ENCODE peak calls at places on chromosomes 4 and X, in nine cellular contexts. One of them, this sample, is unnamed.

GRCh38 chr4:150348079-150348478 is 233.9 kb upstream of the MAB21L2 start:
- DNase-seq in dorsolateral prefrontal cortex: no peak
- DNase-seq in NB4: peak
- DNase-seq in nephron progenitor cell: no peak
- DNase-seq in fibroblast of the aortic adventitia: peak
- DNase-seq in H9: no peak
- DNase-seq in B cell: no peak
- DNase-seq in cardiac fibroblast: peak
- DNase-seq in tibial nerve: no peak
- DNase-seq in this sample: no peak

GRCh38 chrX:40209951-40210617 is 112.3 kb upstream of the BCOR start:
- DNase-seq in dorsolateral prefrontal cortex: no peak
- DNase-seq in NB4: no peak
- DNase-seq in nephron progenitor cell: no peak
- DNase-seq in fibroblast of the aortic adventitia: peak
- DNase-seq in H9: no peak
- DNase-seq in B cell: no peak
- DNase-seq in cardiac fibroblast: peak
- DNase-seq in tibial nerve: no peak
- DNase-seq in this sample: no peak

GRCh38 chrX:41589634-41590270 is 99.0 kb upstream of the GPR34 start:
- DNase-seq in dorsolateral prefrontal cortex: no peak
- DNase-seq in NB4: no peak
- DNase-seq in nephron progenitor cell: no peak
- DNase-seq in fibroblast of the aortic adventitia: peak
- DNase-seq in H9: no peak
- DNase-seq in B cell: no peak
- DNase-seq in cardiac fibroblast: peak
- DNase-seq in tibial nerve: no peak
- DNase-seq in this sample: no peak

GRCh38 chrX:20224814-20225487 is 41.8 kb downstream of the RPS6KA3 start:
- DNase-seq in dorsolateral prefrontal cortex: no peak
- DNase-seq in NB4: no peak
- DNase-seq in nephron progenitor cell: no peak
- DNase-seq in fibroblast of the aortic adventitia: no peak
- DNase-seq in H9: no peak
- DNase-seq in B cell: no peak
- DNase-seq in cardiac fibroblast: peak
- DNase-seq in tibial nerve: no peak
- DNase-seq in this sample: no peak

GRCh38 chr4:16875487-16875886 is 23.0 kb downstream of the LDB2 start:
- DNase-seq in dorsolateral prefrontal cortex: no peak
- DNase-seq in NB4: peak
- DNase-seq in nephron progenitor cell: no peak
- DNase-seq in fibroblast of the aortic adventitia: peak
- DNase-seq in H9: no peak
- DNase-seq in B cell: no peak
- DNase-seq in cardiac fibroblast: peak
- DNase-seq in tibial nerve: no peak
- DNase-seq in this sample: no peak

GRCh38 chr4:338759-339097 is 1.1 kb downstream of the ZNF141 start:
- DNase-seq in dorsolateral prefrontal cortex: no peak
- DNase-seq in NB4: peak
- DNase-seq in nephron progenitor cell: no peak
- DNase-seq in fibroblast of the aortic adventitia: peak
- DNase-seq in H9: no peak
- DNase-seq in B cell: no peak
- DNase-seq in cardiac fibroblast: peak
- DNase-seq in tibial nerve: no peak
- DNase-seq in this sample: no peak

GRCh38 chrX:139203681-139204575 is 326.6 kb upstream of the F9 start:
- DNase-seq in dorsolateral prefrontal cortex: no peak
- DNase-seq in NB4: no peak
- DNase-seq in nephron progenitor cell: peak
- DNase-seq in fibroblast of the aortic adventitia: peak
- DNase-seq in H9: no peak
- DNase-seq in B cell: no peak
- DNase-seq in cardiac fibroblast: no peak
- DNase-seq in tibial nerve: no peak
- DNase-seq in this sample: peak

GRCh38 chr4:72326692-72327632 is 242.1 kb downstream of the ADAMTS3 start:
- DNase-seq in dorsolateral prefrontal cortex: no peak
- DNase-seq in NB4: peak
- DNase-seq in nephron progenitor cell: no peak
- DNase-seq in fibroblast of the aortic adventitia: peak
- DNase-seq in H9: no peak
- DNase-seq in B cell: no peak
- DNase-seq in cardiac fibroblast: peak
- DNase-seq in tibial nerve: no peak
- DNase-seq in this sample: no peak

GRCh38 chrX:19877431-19877830 is 10.0 kb downstream of the SH3KBP1 start:
- DNase-seq in dorsolateral prefrontal cortex: no peak
- DNase-seq in NB4: no peak
- DNase-seq in nephron progenitor cell: no peak
- DNase-seq in fibroblast of the aortic adventitia: no peak
- DNase-seq in H9: no peak
- DNase-seq in B cell: no peak
- DNase-seq in cardiac fibroblast: no peak
- DNase-seq in tibial nerve: no peak
- DNase-seq in this sample: no peak

GRCh38 chrX:18861436-18861950 is 122.4 kb downstream of the PHKA2 start:
- DNase-seq in dorsolateral prefrontal cortex: no peak
- DNase-seq in NB4: no peak
- DNase-seq in nephron progenitor cell: peak
- DNase-seq in fibroblast of the aortic adventitia: no peak
- DNase-seq in H9: no peak
- DNase-seq in B cell: no peak
- DNase-seq in cardiac fibroblast: no peak
- DNase-seq in tibial nerve: no peak
- DNase-seq in this sample: no peak

GRCh38 chrX:46634577-46634976 is 61.0 kb downstream of the CHST7 start:
- DNase-seq in dorsolateral prefrontal cortex: no peak
- DNase-seq in NB4: no peak
- DNase-seq in nephron progenitor cell: no peak
- DNase-seq in fibroblast of the aortic adventitia: no peak
- DNase-seq in H9: no peak
- DNase-seq in B cell: no peak
- DNase-seq in cardiac fibroblast: no peak
- DNase-seq in tibial nerve: no peak
- DNase-seq in this sample: no peak

DNA sequence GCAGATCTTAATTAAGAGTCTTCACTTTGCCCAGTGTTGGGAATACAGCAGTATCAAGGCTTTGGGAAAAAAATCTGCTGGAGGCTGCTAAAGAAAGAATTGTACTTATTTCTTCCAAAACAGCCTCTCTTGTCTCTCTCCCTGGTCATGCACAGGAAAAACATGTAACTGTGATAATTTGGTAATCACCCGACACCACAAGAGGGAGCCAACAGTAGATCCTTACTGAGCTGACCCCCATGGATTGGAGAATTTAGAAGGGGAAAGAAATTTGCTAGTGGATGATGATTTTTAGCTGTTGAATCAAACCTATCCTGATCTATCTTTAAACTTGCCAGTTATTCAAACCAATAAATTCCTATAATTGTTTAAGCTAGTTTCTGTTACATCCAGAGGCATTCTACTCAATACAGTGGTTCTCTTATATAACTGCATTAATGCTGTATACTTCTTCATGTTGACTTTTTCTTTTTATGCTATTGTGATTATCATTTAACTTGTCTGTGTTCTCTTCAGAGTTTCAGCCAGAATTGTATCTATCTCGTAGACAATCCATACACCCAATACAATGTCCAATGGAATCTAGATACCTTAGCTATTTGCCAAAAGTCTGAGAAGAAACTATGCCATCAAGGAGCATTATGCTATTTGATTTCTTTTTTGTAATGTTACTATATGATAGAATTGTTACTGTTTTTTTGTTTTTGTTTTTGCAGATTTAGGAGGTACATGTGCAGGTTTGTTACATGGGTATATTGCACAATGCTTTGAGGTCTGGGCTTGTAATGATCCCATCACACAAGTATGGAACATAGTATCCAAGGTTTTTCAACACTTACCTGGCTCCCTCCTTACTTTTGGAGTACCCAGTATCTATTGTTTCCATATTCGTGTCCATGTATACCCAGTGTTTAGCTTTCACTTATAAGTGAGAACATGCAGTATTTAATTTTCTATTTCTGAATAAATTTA is 31.3 kb upstream of the ARHGEF38 start:
- DNase-seq in dorsolateral prefrontal cortex: no peak
- DNase-seq in NB4: peak
- DNase-seq in nephron progenitor cell: peak
- DNase-seq in fibroblast of the aortic adventitia: peak
- DNase-seq in H9: no peak
- DNase-seq in B cell: no peak
- DNase-seq in cardiac fibroblast: peak
- DNase-seq in tibial nerve: peak
- DNase-seq in this sample: no peak
- TF ChIP-seq CTCF in dorsolateral prefrontal cortex: peak
- TF ChIP-seq CTCF in NB4: peak
- TF ChIP-seq CTCF in nephron progenitor cell: peak
- TF ChIP-seq CTCF in fibroblast of the aortic adventitia: peak
- TF ChIP-seq CTCF in H9: peak
- TF ChIP-seq CTCF in B cell: peak
- TF ChIP-seq CTCF in cardiac fibroblast: peak
- TF ChIP-seq CTCF in tibial nerve: peak
- TF ChIP-seq CTCF in this sample: peak

GRCh38 chr4:38902695-38903094 is 35.1 kb downstream of the FAM114A1 start:
- DNase-seq in dorsolateral prefrontal cortex: no peak
- DNase-seq in NB4: peak
- DNase-seq in nephron progenitor cell: no peak
- DNase-seq in fibroblast of the aortic adventitia: peak
- DNase-seq in H9: no peak
- DNase-seq in B cell: no peak
- DNase-seq in cardiac fibroblast: peak
- DNase-seq in tibial nerve: no peak
- DNase-seq in this sample: no peak
- TF ChIP-seq CTCF in dorsolateral prefrontal cortex: peak
- TF ChIP-seq CTCF in NB4: peak
- TF ChIP-seq CTCF in nephron progenitor cell: peak
- TF ChIP-seq CTCF in fibroblast of the aortic adventitia: peak
- TF ChIP-seq CTCF in H9: peak
- TF ChIP-seq CTCF in B cell: peak
- TF ChIP-seq CTCF in cardiac fibroblast: no peak
- TF ChIP-seq CTCF in tibial nerve: peak
- TF ChIP-seq CTCF in this sample: peak

GRCh38 chr4:94435874-94436273 is 15.9 kb upstream of the PDLIM5 start:
- DNase-seq in dorsolateral prefrontal cortex: no peak
- DNase-seq in NB4: no peak
- DNase-seq in nephron progenitor cell: no peak
- DNase-seq in fibroblast of the aortic adventitia: no peak
- DNase-seq in H9: no peak
- DNase-seq in B cell: no peak
- DNase-seq in cardiac fibroblast: no peak
- DNase-seq in tibial nerve: no peak
- DNase-seq in this sample: no peak

GRCh38 chr4:94442251-94442650 is 9.5 kb upstream of the PDLIM5 start:
- DNase-seq in dorsolateral prefrontal cortex: no peak
- DNase-seq in NB4: no peak
- DNase-seq in nephron progenitor cell: no peak
- DNase-seq in fibroblast of the aortic adventitia: no peak
- DNase-seq in H9: no peak
- DNase-seq in B cell: no peak
- DNase-seq in cardiac fibroblast: peak
- DNase-seq in tibial nerve: no peak
- DNase-seq in this sample: no peak

GRCh38 chr4:94441838-94442237 is 9.9 kb upstream of the PDLIM5 start:
- DNase-seq in dorsolateral prefrontal cortex: no peak
- DNase-seq in NB4: no peak
- DNase-seq in nephron progenitor cell: no peak
- DNase-seq in fibroblast of the aortic adventitia: no peak
- DNase-seq in H9: no peak
- DNase-seq in B cell: no peak
- DNase-seq in cardiac fibroblast: peak
- DNase-seq in tibial nerve: no peak
- DNase-seq in this sample: no peak

GRCh38 chr4:94436512-94436911 is 15.2 kb upstream of the PDLIM5 start:
- DNase-seq in dorsolateral prefrontal cortex: no peak
- DNase-seq in NB4: no peak
- DNase-seq in nephron progenitor cell: no peak
- DNase-seq in fibroblast of the aortic adventitia: no peak
- DNase-seq in H9: no peak
- DNase-seq in B cell: no peak
- DNase-seq in cardiac fibroblast: no peak
- DNase-seq in tibial nerve: no peak
- DNase-seq in this sample: no peak

GRCh38 chr4:94439606-94440005 is 12.1 kb upstream of the PDLIM5 start:
- DNase-seq in dorsolateral prefrontal cortex: no peak
- DNase-seq in NB4: no peak
- DNase-seq in nephron progenitor cell: no peak
- DNase-seq in fibroblast of the aortic adventitia: no peak
- DNase-seq in H9: no peak
- DNase-seq in B cell: no peak
- DNase-seq in cardiac fibroblast: no peak
- DNase-seq in tibial nerve: no peak
- DNase-seq in this sample: no peak
- TF ChIP-seq CTCF in dorsolateral prefrontal cortex: no peak
- TF ChIP-seq CTCF in NB4: no peak
- TF ChIP-seq CTCF in nephron progenitor cell: no peak
- TF ChIP-seq CTCF in fibroblast of the aortic adventitia: no peak
- TF ChIP-seq CTCF in H9: no peak
- TF ChIP-seq CTCF in B cell: no peak
- TF ChIP-seq CTCF in cardiac fibroblast: no peak
- TF ChIP-seq CTCF in tibial nerve: no peak
- TF ChIP-seq CTCF in this sample: no peak

DNA sequence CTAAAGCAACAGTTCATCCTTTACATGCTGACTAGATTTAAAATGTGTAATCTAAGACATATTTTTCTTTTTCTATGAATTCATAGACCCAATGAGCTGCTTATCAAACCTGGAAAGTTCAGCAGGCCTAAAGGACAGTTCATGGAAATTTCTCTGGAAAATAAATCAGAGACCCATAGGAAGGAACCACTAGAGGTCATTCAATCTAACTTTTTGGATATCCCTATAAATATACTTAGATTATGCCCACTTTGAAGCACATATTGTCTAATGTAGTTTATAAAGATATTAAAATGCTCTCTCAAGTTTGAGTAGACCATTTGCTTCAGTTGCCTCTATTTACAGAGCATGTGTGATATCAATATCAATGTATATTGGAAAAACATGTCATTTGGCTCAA is 473.0 kb downstream of the FAT4 start:
- DNase-seq in dorsolateral prefrontal cortex: no peak
- DNase-seq in NB4: no peak
- DNase-seq in nephron progenitor cell: no peak
- DNase-seq in fibroblast of the aortic adventitia: no peak
- DNase-seq in H9: no peak
- DNase-seq in B cell: no peak
- DNase-seq in cardiac fibroblast: no peak
- DNase-seq in tibial nerve: no peak
- DNase-seq in this sample: no peak
- TF ChIP-seq CTCF in dorsolateral prefrontal cortex: no peak
- TF ChIP-seq CTCF in NB4: no peak
- TF ChIP-seq CTCF in nephron progenitor cell: no peak
- TF ChIP-seq CTCF in fibroblast of the aortic adventitia: peak
- TF ChIP-seq CTCF in H9: no peak
- TF ChIP-seq CTCF in B cell: no peak
- TF ChIP-seq CTCF in cardiac fibroblast: no peak
- TF ChIP-seq CTCF in tibial nerve: no peak
- TF ChIP-seq CTCF in this sample: no peak